ENCODE peak calls at places on chromosomes 6 and 20, in seven cellular contexts. One of them, this sample, is unnamed.

GRCh38 chr6:39495640-39496039 is 173.1 kb upstream of the KCNK16 start:
- DNase-seq in CD8-positive, alpha-beta T cell: no peak
- DNase-seq in AG08396: no peak
- DNase-seq in AG04450: no peak
- DNase-seq in NCI-H1092 treated with DMSO at 0.1 percent for 48 hours: no peak
- DNase-seq in natural killer cell treated with Interleukin-12 subunit alpha and Interleukin-12 subunit beta and Interleukin-15 and Interleukin-18, amount 100 ng/mL, for 72 hours: no peak
- DNase-seq in HEK293T: no peak
- DNase-seq in this sample: no peak

GRCh38 chr6:150069707-150070106 is 786 bp upstream of the ULBP3 start:
- DNase-seq in CD8-positive, alpha-beta T cell: no peak
- DNase-seq in AG08396: no peak
- DNase-seq in AG04450: no peak
- DNase-seq in NCI-H1092 treated with DMSO at 0.1 percent for 48 hours: no peak
- DNase-seq in natural killer cell treated with Interleukin-12 subunit alpha and Interleukin-12 subunit beta and Interleukin-15 and Interleukin-18, amount 100 ng/mL, for 72 hours: no peak
- DNase-seq in HEK293T: no peak
- DNase-seq in this sample: no peak

GRCh38 chr6:136014454-136015421 is 163.2 kb downstream of the PDE7B start:
- DNase-seq in CD8-positive, alpha-beta T cell: no peak
- DNase-seq in AG08396: peak
- DNase-seq in AG04450: peak
- DNase-seq in NCI-H1092 treated with DMSO at 0.1 percent for 48 hours: no peak
- DNase-seq in natural killer cell treated with Interleukin-12 subunit alpha and Interleukin-12 subunit beta and Interleukin-15 and Interleukin-18, amount 100 ng/mL, for 72 hours: no peak
- DNase-seq in HEK293T: peak
- DNase-seq in this sample: peak

GRCh38 chr6:34891296-34891695 is 2.2 kb downstream of the ANKS1A start:
- DNase-seq in CD8-positive, alpha-beta T cell: no peak
- DNase-seq in AG08396: no peak
- DNase-seq in AG04450: no peak
- DNase-seq in NCI-H1092 treated with DMSO at 0.1 percent for 48 hours: no peak
- DNase-seq in natural killer cell treated with Interleukin-12 subunit alpha and Interleukin-12 subunit beta and Interleukin-15 and Interleukin-18, amount 100 ng/mL, for 72 hours: no peak
- DNase-seq in HEK293T: no peak
- DNase-seq in this sample: no peak

GRCh38 chr6:42316390-42316970 is 98.8 kb upstream of the MRPS10 start:
- DNase-seq in CD8-positive, alpha-beta T cell: no peak
- DNase-seq in AG08396: peak
- DNase-seq in AG04450: peak
- DNase-seq in NCI-H1092 treated with DMSO at 0.1 percent for 48 hours: no peak
- DNase-seq in natural killer cell treated with Interleukin-12 subunit alpha and Interleukin-12 subunit beta and Interleukin-15 and Interleukin-18, amount 100 ng/mL, for 72 hours: no peak
- DNase-seq in HEK293T: no peak
- DNase-seq in this sample: peak

GRCh38 chr6:28943557-28944411 is 20.0 kb upstream of the TRIM27 start:
- DNase-seq in CD8-positive, alpha-beta T cell: peak
- DNase-seq in AG08396: peak
- DNase-seq in AG04450: peak
- DNase-seq in NCI-H1092 treated with DMSO at 0.1 percent for 48 hours: peak
- DNase-seq in natural killer cell treated with Interleukin-12 subunit alpha and Interleukin-12 subunit beta and Interleukin-15 and Interleukin-18, amount 100 ng/mL, for 72 hours: peak
- DNase-seq in HEK293T: peak
- DNase-seq in this sample: peak

GRCh38 chr20:44494266-44494665 is 18.6 kb downstream of the TTPAL start:
- DNase-seq in CD8-positive, alpha-beta T cell: no peak
- DNase-seq in AG08396: peak
- DNase-seq in AG04450: peak
- DNase-seq in NCI-H1092 treated with DMSO at 0.1 percent for 48 hours: no peak
- DNase-seq in natural killer cell treated with Interleukin-12 subunit alpha and Interleukin-12 subunit beta and Interleukin-15 and Interleukin-18, amount 100 ng/mL, for 72 hours: no peak
- DNase-seq in HEK293T: no peak
- DNase-seq in this sample: peak

GRCh38 chr20:35319206-35320197 is 27.3 kb upstream of the FAM83C start:
- DNase-seq in CD8-positive, alpha-beta T cell: no peak
- DNase-seq in AG08396: peak
- DNase-seq in AG04450: no peak
- DNase-seq in NCI-H1092 treated with DMSO at 0.1 percent for 48 hours: no peak
- DNase-seq in natural killer cell treated with Interleukin-12 subunit alpha and Interleukin-12 subunit beta and Interleukin-15 and Interleukin-18, amount 100 ng/mL, for 72 hours: no peak
- DNase-seq in HEK293T: peak
- DNase-seq in this sample: peak

GRCh38 chr6:41271901-41272395 is 14.5 kb downstream of the TREM1 start:
- DNase-seq in CD8-positive, alpha-beta T cell: no peak
- DNase-seq in AG08396: no peak
- DNase-seq in AG04450: no peak
- DNase-seq in NCI-H1092 treated with DMSO at 0.1 percent for 48 hours: no peak
- DNase-seq in natural killer cell treated with Interleukin-12 subunit alpha and Interleukin-12 subunit beta and Interleukin-15 and Interleukin-18, amount 100 ng/mL, for 72 hours: peak
- DNase-seq in HEK293T: no peak
- DNase-seq in this sample: no peak

GRCh38 chr20:37309290-37309689 is 19.8 kb downstream of the MANBAL start:
- DNase-seq in CD8-positive, alpha-beta T cell: no peak
- DNase-seq in AG08396: no peak
- DNase-seq in AG04450: no peak
- DNase-seq in NCI-H1092 treated with DMSO at 0.1 percent for 48 hours: no peak
- DNase-seq in natural killer cell treated with Interleukin-12 subunit alpha and Interleukin-12 subunit beta and Interleukin-15 and Interleukin-18, amount 100 ng/mL, for 72 hours: no peak
- DNase-seq in HEK293T: no peak
- DNase-seq in this sample: no peak

GRCh38 chr6:138115877-138116660 is 8.8 kb upstream of the PERP start:
- DNase-seq in CD8-positive, alpha-beta T cell: peak
- DNase-seq in AG08396: peak
- DNase-seq in AG04450: peak
- DNase-seq in NCI-H1092 treated with DMSO at 0.1 percent for 48 hours: peak
- DNase-seq in natural killer cell treated with Interleukin-12 subunit alpha and Interleukin-12 subunit beta and Interleukin-15 and Interleukin-18, amount 100 ng/mL, for 72 hours: peak
- DNase-seq in HEK293T: peak
- DNase-seq in this sample: peak

GRCh38 chr20:52379723-52380336 is 188.3 kb upstream of the ZFP64 start:
- DNase-seq in CD8-positive, alpha-beta T cell: peak
- DNase-seq in AG08396: peak
- DNase-seq in AG04450: no peak
- DNase-seq in NCI-H1092 treated with DMSO at 0.1 percent for 48 hours: peak
- DNase-seq in natural killer cell treated with Interleukin-12 subunit alpha and Interleukin-12 subunit beta and Interleukin-15 and Interleukin-18, amount 100 ng/mL, for 72 hours: no peak
- DNase-seq in HEK293T: peak
- DNase-seq in this sample: peak

GRCh38 chr6:156998824-156999330 is 221.7 kb downstream of the ARID1B start:
- DNase-seq in CD8-positive, alpha-beta T cell: no peak
- DNase-seq in AG08396: no peak
- DNase-seq in AG04450: no peak
- DNase-seq in NCI-H1092 treated with DMSO at 0.1 percent for 48 hours: no peak
- DNase-seq in natural killer cell treated with Interleukin-12 subunit alpha and Interleukin-12 subunit beta and Interleukin-15 and Interleukin-18, amount 100 ng/mL, for 72 hours: no peak
- DNase-seq in HEK293T: no peak
- DNase-seq in this sample: no peak

GRCh38 chr6:45608252-45608911 is 230.6 kb upstream of the SUPT3H start:
- DNase-seq in CD8-positive, alpha-beta T cell: no peak
- DNase-seq in AG08396: no peak
- DNase-seq in AG04450: no peak
- DNase-seq in NCI-H1092 treated with DMSO at 0.1 percent for 48 hours: no peak
- DNase-seq in natural killer cell treated with Interleukin-12 subunit alpha and Interleukin-12 subunit beta and Interleukin-15 and Interleukin-18, amount 100 ng/mL, for 72 hours: no peak
- DNase-seq in HEK293T: no peak
- DNase-seq in this sample: peak

GRCh38 chr6:144283781-144284473 is 1.2 kb upstream of the UTRN start:
- DNase-seq in CD8-positive, alpha-beta T cell: no peak
- DNase-seq in AG08396: peak
- DNase-seq in AG04450: no peak
- DNase-seq in NCI-H1092 treated with DMSO at 0.1 percent for 48 hours: no peak
- DNase-seq in natural killer cell treated with Interleukin-12 subunit alpha and Interleukin-12 subunit beta and Interleukin-15 and Interleukin-18, amount 100 ng/mL, for 72 hours: no peak
- DNase-seq in HEK293T: no peak
- DNase-seq in this sample: peak

GRCh38 chr20:15763344-15763743 is 809.9 kb downstream of the KIF16B start:
- DNase-seq in CD8-positive, alpha-beta T cell: no peak
- DNase-seq in AG08396: no peak
- DNase-seq in AG04450: no peak
- DNase-seq in NCI-H1092 treated with DMSO at 0.1 percent for 48 hours: no peak
- DNase-seq in natural killer cell treated with Interleukin-12 subunit alpha and Interleukin-12 subunit beta and Interleukin-15 and Interleukin-18, amount 100 ng/mL, for 72 hours: no peak
- DNase-seq in HEK293T: no peak
- DNase-seq in this sample: no peak

GRCh38 chr20:54774423-54774822 is 299.0 kb downstream of the DOK5 start:
- DNase-seq in CD8-positive, alpha-beta T cell: no peak
- DNase-seq in AG08396: no peak
- DNase-seq in AG04450: no peak
- DNase-seq in NCI-H1092 treated with DMSO at 0.1 percent for 48 hours: no peak
- DNase-seq in natural killer cell treated with Interleukin-12 subunit alpha and Interleukin-12 subunit beta and Interleukin-15 and Interleukin-18, amount 100 ng/mL, for 72 hours: no peak
- DNase-seq in HEK293T: no peak
- DNase-seq in this sample: no peak